ENCODE peak calls at places on chromosome 1, in ten cellular contexts. H is GM20000; J is HCEC 1CT; B is naive thymus-derived CD8-positive, alpha-beta T cell; U is NCI-H524 treated with DMSO at 0.1 percent for 48 hours; S is SHP77; W is WERI-Rb-1; E is right cardiac atrium; R is stimulated activated CD8-positive, alpha-beta memory T cell treated with anti-CD3 and anti-CD28 coated beads, Interleukin-2, amount 100 ng/mL, for 1 hour; G is BJ. O is an unnamed sample.

GRCh38 chr1:110524311-110525249 is 5.6 kb upstream of the KCNA10 start:
- DNase-seq in S (peak; percentile 65), B (no peak), U (no peak), R (peak; percentile 29), E (no peak), J (peak; percentile 47), W (peak; percentile 72), H (peak; percentile 70), G (no peak), O (no peak)

GRCh38 chr1:156480411-156481192 is 20.0 kb downstream of the MEF2D start:
- DNase-seq in J (peak; percentile 33), E (peak; percentile 88), W (peak; percentile 93), U (no peak), H (peak; percentile 86), G (no peak), S (peak; percentile 48), R (peak; percentile 67), B (peak; percentile 91), O (no peak)

GRCh38 chr1:245735831-245736530 is 581.2 kb downstream of the KIF26B start:
- DNase-seq in W (no peak), S (no peak), G (no peak), E (no peak), B (no peak), J (peak; percentile 48), H (no peak), R (no peak), U (no peak), O (no peak)

GRCh38 chr1:68969430-68969829 is 472.5 kb upstream of the DEPDC1 start:
- DNase-seq in H (no peak), U (no peak), E (no peak), B (no peak), G (no peak), J (no peak), R (no peak), S (no peak), W (no peak), O (no peak)

GRCh38 chr1:33342041-33342723 is 21.3 kb upstream of the A3GALT2 start:
- DNase-seq in J (peak; percentile 98), U (peak; percentile 74), H (no peak), R (no peak), E (peak; percentile 83), G (peak; percentile 88), B (no peak), S (peak; percentile 98), W (peak; percentile 89), O (peak; percentile 41)

GRCh38 chr1:35461966-35462651 is 95.1 kb downstream of the KIAA0319L start:
- DNase-seq in R (no peak), G (no peak), B (no peak), J (no peak), E (no peak), W (no peak), S (no peak), H (peak; percentile 48), U (no peak), O (no peak)

GRCh38 chr1:198575715-198576641 is 35.5 kb upstream of the ATP6V1G3 start:
- DNase-seq in S (no peak), J (no peak), W (no peak), U (no peak), E (no peak), B (no peak), G (no peak), R (no peak), H (peak; percentile 15), O (no peak)

GRCh38 chr1:31834501-31834900 is 18.7 kb upstream of the SPOCD1 start:
- DNase-seq in S (no peak), J (no peak), U (no peak), B (no peak), W (no peak), R (no peak), E (no peak), G (no peak), H (peak; percentile 38), O (no peak)

GRCh38 chr1:42910985-42911384 is 47.7 kb downstream of the SLC2A1 start:
- DNase-seq in R (no peak), H (no peak), G (no peak), S (no peak), E (no peak), U (no peak), J (no peak), W (no peak), B (no peak), O (no peak)

GRCh38 chr1:172483448-172483847 is 39.6 kb upstream of the PIGC start:
- DNase-seq in J (no peak), B (no peak), U (no peak), W (no peak), G (no peak), S (no peak), H (no peak), R (no peak), E (no peak), O (no peak)

GRCh38 chr1:51266791-51267190 is 30.7 kb downstream of the RNF11 start:
- DNase-seq in E (no peak), U (no peak), S (no peak), H (no peak), B (no peak), J (no peak), R (no peak), W (no peak), G (no peak), O (no peak)

GRCh38 chr1:11502516-11502915 is 23.6 kb downstream of the DISP3 start:
- DNase-seq in S (no peak), B (no peak), J (no peak), E (no peak), W (no peak), R (no peak), H (no peak), G (no peak), U (no peak), O (peak; percentile 1)

GRCh38 chr1:173499729-173500128 is 22.6 kb downstream of the PRDX6 start:
- DNase-seq in G (no peak), B (no peak), R (no peak), H (no peak), W (no peak), S (no peak), J (no peak), E (no peak), U (no peak), O (no peak)

GRCh38 chr1:205392650-205393049 is 29.2 kb downstream of the LEMD1 start:
- DNase-seq in J (no peak), W (peak; percentile 1), R (no peak), B (no peak), E (no peak), H (no peak), S (no peak), U (no peak), G (no peak), O (no peak)

GRCh38 chr1:20376880-20377494 is 86.3 kb downstream of the VWA5B1 start:
- DNase-seq in J (peak; percentile 46), R (peak; percentile 12), B (peak; percentile 68), H (peak; percentile 76), W (peak; percentile 65), E (no peak), S (peak; percentile 5), U (no peak), G (no peak), O (peak; percentile 43)

GRCh38 chr1:21534674-21535378 is 25.6 kb downstream of the ALPL start:
- DNase-seq in W (peak; percentile 61), H (peak; percentile 66), S (peak; percentile 3), R (no peak), E (no peak), B (no peak), G (no peak), J (no peak), U (peak; percentile 1), O (peak; percentile 31)

GRCh38 chr1:29984544-29985375 is 738.6 kb downstream of the MATN1 start:
- DNase-seq in E (no peak), R (no peak), S (no peak), G (no peak), W (no peak), J (no peak), B (no peak), U (no peak), H (no peak), O (no peak)

GRCh38 chr1:156808186-156809030 is 8.2 kb downstream of the SH2D2A start:
- DNase-seq in H (no peak), W (no peak), R (no peak), E (no peak), B (no peak), U (no peak), J (no peak), G (no peak), S (no peak), O (no peak)